ENCODE peak calls at places on chromosomes 2 and 18, in five cellular contexts. B is IMR-90, K is PC-3, J is hepatocyte, R is epithelial cell of prostate. W is an unnamed sample.

GRCh38 chr2:164992818-164993217 is 37.5 kb upstream of the SLC38A11 start:
- DNase-seq in B (peak; percentile 89), K (peak; percentile 90), J (peak; percentile 91), R (peak; percentile 70), W (peak; percentile 81)

GRCh38 chr2:95401480-95401879 is 1.0 kb upstream of the FAHD2A start:
- DNase-seq in B (no peak), K (no peak), J (no peak), R (no peak), W (no peak)

GRCh38 chr2:200730960-200731359 is 80.8 kb upstream of the BZW1 start:
- DNase-seq in B (no peak), K (no peak), J (no peak), R (no peak), W (no peak)

GRCh38 chr2:190451561-190452176 is 43.5 kb downstream of the MFSD6 start:
- DNase-seq in B (peak; percentile 53), K (peak; percentile 5), J (no peak), R (no peak), W (no peak)

GRCh38 chr18:32339062-32339461 is 131.6 kb downstream of the GAREM1 start:
- DNase-seq in B (no peak), K (no peak), J (no peak), R (no peak), W (no peak)

GRCh38 chr2:163800889-163801498 is 65.2 kb upstream of the FIGN start:
- DNase-seq in B (peak; percentile 33), K (peak; percentile 21), J (peak; percentile 58), R (no peak), W (peak; percentile 51)

GRCh38 chr2:122031544-122032263 is 276.3 kb downstream of the TSN start:
- DNase-seq in B (peak; percentile 27), K (no peak), J (no peak), R (no peak), W (peak; percentile 55)

GRCh38 chr2:192197387-192197786 is 2.7 kb upstream of the TMEFF2 start:
- DNase-seq in B (no peak), K (peak; percentile 56), J (no peak), R (no peak), W (no peak)

GRCh38 chr2:74675090-74675489 is 21.0 kb downstream of the SEMA4F start:
- DNase-seq in B (no peak), K (no peak), J (no peak), R (no peak), W (no peak)

GRCh38 chr2:30262716-30263309 is 31.5 kb downstream of the LBH start:
- DNase-seq in B (no peak), K (no peak), J (no peak), R (no peak), W (no peak)

GRCh38 chr2:127681288-127681771 is 6.0 kb upstream of the LIMS2 start:
- DNase-seq in B (no peak), K (no peak), J (no peak), R (no peak), W (no peak)

GRCh38 chr2:172207916-172208315 is 105.2 kb upstream of the DLX2 start:
- DNase-seq in B (peak; percentile 80), K (no peak), J (peak; percentile 24), R (no peak), W (no peak)

GRCh38 chr2:65067806-65068553 is 11.8 kb downstream of the CEP68 start:
- DNase-seq in B (no peak), K (no peak), J (no peak), R (no peak), W (no peak)

GRCh38 chr18:48621240-48621639 is 82.4 kb downstream of the CTIF start:
- DNase-seq in B (peak; percentile 93), K (peak; percentile 11), J (peak; percentile 38), R (no peak), W (peak; percentile 75)
- H3K27ac ChIP-seq in B (peak overlapping the region; percentile 98), K (no peak overlapping the region), J (no peak overlapping the region), R (peak overlapping the region; percentile 78), W (no peak overlapping the region)

DNA sequence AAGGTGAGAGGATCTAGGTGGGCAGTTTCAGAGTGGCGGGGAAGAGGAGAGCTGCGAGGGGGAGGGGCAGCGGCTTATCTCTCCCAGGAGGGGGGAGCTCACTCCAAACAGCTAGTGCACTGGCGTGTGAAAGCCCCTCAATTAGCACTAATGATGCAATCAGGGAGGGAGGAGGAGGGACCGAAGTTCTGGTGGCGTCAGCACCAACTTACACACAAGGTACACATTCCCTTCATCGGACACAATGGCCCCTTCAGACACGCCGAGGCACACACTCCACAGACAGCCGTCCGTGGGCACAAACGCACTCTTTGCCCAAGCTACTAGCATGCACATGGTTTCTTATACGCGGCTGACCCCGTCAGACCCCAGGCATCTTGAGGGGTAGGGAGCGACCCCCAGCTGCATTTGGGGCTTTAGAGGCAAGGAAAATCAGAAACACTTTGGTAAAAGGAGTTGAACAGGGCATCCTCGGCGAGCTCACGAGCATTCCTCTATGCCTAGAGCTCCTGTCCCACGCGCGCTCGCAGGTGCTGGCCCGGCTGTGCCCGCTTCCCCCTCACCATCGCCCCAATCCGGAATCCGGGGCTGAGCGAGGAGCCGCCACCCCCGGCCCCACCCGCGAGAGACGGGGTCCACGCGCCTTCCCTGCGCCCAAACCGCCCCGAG is 868 bp upstream of the PKDCC start:
- DNase-seq in B (no peak), K (no peak), J (peak; percentile 80), R (no peak), W (peak; percentile 78)
- H3K27ac ChIP-seq in B (peak overlapping the region; percentile 67), K (no peak overlapping the region), J (peak overlapping the region; percentile 84), R (no peak overlapping the region), W (peak overlapping the region; percentile 90)

DNA sequence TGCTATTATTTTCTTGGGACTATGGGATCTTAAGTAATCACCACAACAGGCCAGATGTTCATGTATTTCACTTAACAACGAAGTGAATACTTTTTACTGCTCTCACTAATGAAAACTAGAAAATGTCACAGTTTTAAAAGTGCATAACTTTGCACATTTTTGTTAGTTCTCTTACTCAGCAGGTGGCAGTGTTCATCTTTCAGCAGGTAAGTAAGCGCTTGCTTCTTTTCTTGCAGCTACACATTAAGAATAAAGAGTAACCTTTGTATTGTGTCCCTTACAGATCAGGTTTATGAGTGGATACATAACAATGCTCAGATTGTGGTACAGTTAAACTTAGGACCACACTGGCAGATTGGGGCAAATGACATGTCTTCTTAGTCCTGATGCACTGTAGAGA is 61.0 kb downstream of the DAW1 start:
- DNase-seq in B (no peak), K (peak; percentile 20), J (peak; percentile 10), R (no peak), W (no peak)
- H3K27ac ChIP-seq in B (no peak overlapping the region), K (no peak overlapping the region), J (no peak overlapping the region), R (no peak overlapping the region), W (no peak overlapping the region)

GRCh38 chr2:60550984-60551240 is 2.5 kb downstream of the BCL11A start:
- DNase-seq in B (no peak), K (no peak), J (no peak), R (no peak), W (no peak)

GRCh38 chr2:60549250-60550150 is 4.0 kb downstream of the BCL11A start:
- DNase-seq in B (no peak), K (peak; percentile 38), J (peak; percentile 67), R (no peak), W (peak; percentile 30)

GRCh38 chr2:60551241-60552095 is 2.0 kb downstream of the BCL11A start:
- DNase-seq in B (no peak), K (peak; percentile 67), J (peak; percentile 71), R (no peak), W (peak; percentile 54)

GRCh38 chr2:60550151-60550983 is 3.1 kb downstream of the BCL11A start:
- DNase-seq in B (peak; percentile 82), K (peak; percentile 85), J (peak; percentile 93), R (peak; percentile 55), W (peak; percentile 90)

DNA sequence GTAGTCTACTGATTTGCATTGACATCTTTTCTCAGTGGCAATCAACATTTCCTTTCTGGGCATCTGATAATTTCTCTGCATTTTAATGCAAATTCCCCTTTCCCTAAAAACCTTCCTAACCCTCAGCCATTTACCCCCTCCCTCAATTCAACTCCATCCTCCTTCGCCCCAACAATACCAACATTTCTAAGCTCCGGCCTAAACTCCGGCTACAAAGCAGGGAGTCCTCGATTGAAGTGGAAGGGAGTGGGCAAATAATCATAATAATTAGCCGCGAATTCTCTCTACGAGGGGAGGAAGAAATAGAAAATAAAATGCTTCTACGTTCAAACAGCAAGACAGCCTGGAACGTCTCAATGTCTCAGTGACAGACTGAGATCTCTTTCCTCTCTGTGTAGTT is 4.6 kb downstream of the BCL11A start:
- DNase-seq in B (no peak), K (no peak), J (no peak), R (no peak), W (no peak)
- H3K27ac ChIP-seq in B (no peak overlapping the region), K (no peak overlapping the region), J (peak overlapping the region; percentile 91), R (peak overlapping the region; percentile 70), W (no peak overlapping the region)

GRCh38 chr2:202643012-202643858 is 8.5 kb downstream of the FAM117B start:
- DNase-seq in B (no peak), K (no peak), J (no peak), R (no peak), W (no peak)
- H3K27ac ChIP-seq in B (no peak overlapping the region), K (no peak overlapping the region), J (peak overlapping the region; percentile 78), R (no peak overlapping the region), W (peak overlapping the region; percentile 12)

DNA sequence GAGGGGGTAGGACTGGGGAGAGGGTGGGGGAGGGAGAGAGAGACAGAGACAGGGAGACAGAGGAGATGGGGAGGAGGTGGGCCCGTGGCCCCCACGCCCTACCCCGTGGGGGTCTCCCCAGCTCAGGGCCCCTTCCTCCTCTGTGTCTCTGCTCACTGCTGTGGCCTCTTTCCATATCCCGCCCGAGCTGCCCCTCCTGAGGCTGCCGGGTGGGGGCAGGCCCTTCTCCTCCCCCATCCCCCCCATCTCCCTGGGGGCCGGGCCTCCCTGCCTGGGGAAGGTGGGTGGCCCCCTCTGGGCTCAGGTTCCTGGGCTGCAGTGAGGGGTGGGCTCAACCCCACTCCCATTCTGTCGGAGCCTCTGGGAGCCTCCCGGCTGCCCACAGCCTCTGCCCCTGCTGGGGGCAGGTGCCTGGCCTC is 332 bp upstream of the PDCD1 start:
- DNase-seq in B (no peak), K (no peak), J (no peak), R (no peak), W (no peak)
- H3K27ac ChIP-seq in B (no peak overlapping the region), K (no peak overlapping the region), J (no peak overlapping the region), R (no peak overlapping the region), W (no peak overlapping the region)

GRCh38 chr18:49857708-49858107 is 44.4 kb upstream of the ACAA2 start:
- DNase-seq in B (no peak), K (no peak), J (no peak), R (no peak), W (no peak)

GRCh38 chr18:49859725-49860124 is 46.4 kb upstream of the ACAA2 start:
- DNase-seq in B (no peak), K (no peak), J (peak; percentile 20), R (no peak), W (no peak)

GRCh38 chr18:49859006-49859359 is 45.6 kb upstream of the ACAA2 start:
- DNase-seq in B (no peak), K (no peak), J (no peak), R (no peak), W (no peak)

GRCh38 chr18:49856531-49856930 is 43.2 kb upstream of the ACAA2 start:
- DNase-seq in B (no peak), K (no peak), J (no peak), R (no peak), W (no peak)

DNA sequence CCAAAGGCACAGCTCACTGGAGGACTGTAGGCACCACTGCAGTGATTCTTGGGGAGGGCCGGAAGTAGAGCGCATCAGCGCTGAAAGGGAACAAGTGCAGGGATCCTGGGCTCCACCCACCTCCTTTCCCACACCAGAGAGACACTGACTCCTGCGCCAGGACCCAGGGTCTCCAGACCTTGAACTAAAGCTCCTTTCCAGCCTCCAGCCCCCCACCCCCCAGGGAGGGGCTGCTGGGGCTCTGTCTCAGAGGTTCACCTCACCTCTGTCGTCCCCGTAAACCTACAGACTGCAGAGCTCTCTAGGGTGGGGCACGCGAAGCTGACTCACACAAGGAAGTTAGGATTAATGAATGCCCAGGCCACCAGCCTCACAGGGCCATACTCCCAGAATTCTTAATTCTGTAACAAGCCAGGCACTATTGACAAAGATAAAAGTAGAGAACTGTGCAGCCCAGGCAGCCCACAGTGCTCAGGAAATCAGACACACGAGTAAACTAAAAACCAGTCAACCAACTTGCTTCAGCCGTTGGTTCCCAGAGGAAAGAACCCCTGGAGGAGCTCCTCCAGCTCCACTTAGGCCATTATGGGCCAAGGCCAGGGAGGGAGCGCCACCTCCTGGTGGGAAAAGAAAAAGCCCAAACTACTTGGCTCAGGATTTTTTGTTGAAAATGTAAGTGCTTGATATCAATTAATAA is 45.1 kb upstream of the ACAA2 start:
- DNase-seq in B (peak; percentile 70), K (peak; percentile 61), J (peak; percentile 86), R (no peak), W (peak; percentile 84)
- H3K27ac ChIP-seq in B (no peak overlapping the region), K (peak overlapping the region; percentile 23), J (peak overlapping the region; percentile 64), R (peak overlapping the region; percentile 53), W (no peak overlapping the region)

W was measured in cardiac muscle cell.